ENCODE peak calls at places on chromosomes 4 and X, in six cellular contexts. B is psoas muscle; L is cardiac muscle cell; P is left ventricle myocardium inferior; F is CD8-positive, alpha-beta T cell; E is tibial artery. K is an unnamed sample.

GRCh38 chrX:103549920-103550319 is 30.6 kb upstream of the RAB40A start:
- DNase-seq in B (no peak), L (no peak), P (no peak), F (no peak), E (no peak), K (no peak)

GRCh38 chr4:86947494-86948120 is 12.8 kb downstream of the AFF1 start:
- DNase-seq in B (no peak), L (no peak), P (no peak), F (no peak), E (no peak), K (no peak)

GRCh38 chr4:116824172-116824571 is 261.2 kb downstream of the TRAM1L1 start:
- DNase-seq in B (no peak), L (no peak), P (no peak), F (no peak), E (no peak), K (no peak)

GRCh38 chrX:118530537-118530936 is 34.9 kb downstream of the DOCK11 start:
- DNase-seq in B (no peak), L (peak; percentile 61), P (no peak), F (no peak), E (no peak), K (no peak)

GRCh38 chr4:188658958-188659522 is 519.8 kb downstream of the TRIML1 start:
- DNase-seq in B (no peak), L (no peak), P (no peak), F (no peak), E (no peak), K (peak; percentile 79)

GRCh38 chr4:28277931-28278330 is 1417.3 kb downstream of the STIM2 start:
- DNase-seq in B (no peak), L (no peak), P (no peak), F (no peak), E (no peak), K (no peak)

GRCh38 chr4:121190389-121190788 is 26.3 kb upstream of the TNIP3 start:
- DNase-seq in B (no peak), L (no peak), P (no peak), F (no peak), E (no peak), K (no peak)

GRCh38 chr4:114180481-114180880 is 201.0 kb upstream of the ARSJ start:
- DNase-seq in B (no peak), L (peak; percentile 83), P (peak; percentile 16), F (no peak), E (no peak), K (peak; percentile 48)

GRCh38 chrX:5236096-5236495 is 992.6 kb downstream of the NLGN4X start:
- DNase-seq in B (no peak), L (no peak), P (no peak), F (no peak), E (no peak), K (no peak)

GRCh38 chr4:73648478-73648877 is 28.2 kb upstream of the RASSF6 start:
- DNase-seq in B (no peak), L (no peak), P (no peak), F (no peak), E (no peak), K (no peak)

GRCh38 chr4:1933700-1934099 is 62.5 kb downstream of the NSD2 start:
- DNase-seq in B (no peak), L (no peak), P (no peak), F (no peak), E (no peak), K (no peak)

GRCh38 chr4:98838977-98839618 is 89.8 kb downstream of the EIF4E start:
- DNase-seq in B (no peak), L (peak; percentile 94), P (no peak), F (no peak), E (no peak), K (no peak)

GRCh38 chrX:52353838-52354237 is 15.0 kb upstream of the XAGE2 start:
- DNase-seq in B (no peak), L (no peak), P (no peak), F (no peak), E (no peak), K (no peak)

GRCh38 chr4:972651-973424 is 531 bp downstream of the DGKQ start:
- DNase-seq in B (no peak), L (peak; percentile 19), P (peak; percentile 40), F (no peak), E (no peak), K (peak; percentile 88)

GRCh38 chr4:95066011-95066410 is 308.3 kb downstream of the BMPR1B start:
- DNase-seq in B (no peak), L (no peak), P (no peak), F (no peak), E (no peak), K (no peak)

GRCh38 chrX:148380614-148381561 is 119.5 kb upstream of the AFF2 start:
- DNase-seq in B (no peak), L (no peak), P (no peak), F (no peak), E (no peak), K (no peak)

GRCh38 chrX:1851527-1851926 is 236.7 kb downstream of the ASMT start:
- DNase-seq in B (no peak), L (no peak), P (no peak), F (no peak), E (no peak), K (no peak)

GRCh38 chrX:152343306-152343705 is 107.8 kb downstream of the GABRA3 start:
- DNase-seq in B (no peak), L (no peak), P (no peak), F (no peak), E (no peak), K (no peak)

GRCh38 chr4:142416121-142416520 is 430.0 kb downstream of the INPP4B start:
- DNase-seq in B (no peak), L (peak; percentile 49), P (no peak), F (no peak), E (no peak), K (no peak)

GRCh38 chrX:153969125-153969903 is 2.3 kb downstream of the HCFC1 start:
- DNase-seq in B (no peak), L (peak; percentile 5), P (no peak), F (no peak), E (no peak), K (peak; percentile 32)

GRCh38 chrX:153967536-153968214 is 3.9 kb downstream of the HCFC1 start:
- DNase-seq in B (no peak), L (no peak), P (no peak), F (no peak), E (no peak), K (no peak)

GRCh38 chrX:153968255-153968654 is 3.4 kb downstream of the HCFC1 start:
- DNase-seq in B (peak; percentile 48), L (no peak), P (no peak), F (no peak), E (no peak), K (no peak)

GRCh38 chrX:153969904-153970397 is 1.7 kb downstream of the HCFC1 start:
- DNase-seq in B (peak; percentile 72), L (no peak), P (no peak), F (no peak), E (peak; percentile 78), K (peak; percentile 44)

DNA sequence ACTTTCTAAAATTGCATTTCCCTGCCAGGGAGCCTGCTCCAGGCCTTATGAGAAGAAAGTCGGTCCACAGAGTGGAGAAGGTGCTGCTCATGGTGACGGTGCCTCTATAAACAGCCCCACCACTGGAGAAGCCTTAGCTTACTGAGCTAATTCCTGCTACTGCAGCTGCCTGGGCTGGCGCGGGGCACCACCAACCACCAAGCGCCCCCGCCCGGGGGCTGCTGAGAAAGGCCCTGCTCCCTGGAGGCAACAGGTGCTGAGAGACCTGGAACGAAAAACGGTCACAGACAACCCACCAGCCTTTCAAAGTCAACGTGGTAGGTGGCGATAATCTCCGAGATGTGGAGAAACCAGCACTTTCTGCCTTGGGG is 2.9 kb downstream of the HCFC1 start:
- DNase-seq in B (peak; percentile 75), L (no peak), P (no peak), F (no peak), E (no peak), K (no peak)
- H3K4me1 ChIP-seq in B (peaks cover 51% of the 10 kb centered on the region), L (no peaks in the 10 kb centered on the region), P (peaks cover 61% of the 10 kb centered on the region), F (peaks cover 45% of the 10 kb centered on the region), E (no peaks in the 10 kb centered on the region), K (peaks cover 8% of the 10 kb centered on the region)

GRCh38 chrX:46576458-46576857 is 2.9 kb downstream of the CHST7 start:
- DNase-seq in B (no peak), L (peak; percentile 54), P (peak; percentile 23), F (no peak), E (peak; percentile 64), K (no peak)

GRCh38 chrX:46574337-46574940 is 874 bp downstream of the CHST7 start:
- DNase-seq in B (peak; percentile 64), L (peak; percentile 37), P (no peak), F (peak; percentile 0), E (no peak), K (peak; percentile 82)

GRCh38 chrX:46574941-46575381 is 1.4 kb downstream of the CHST7 start:
- DNase-seq in B (no peak), L (peak; percentile 29), P (peak; percentile 15), F (peak; percentile 3), E (no peak), K (peak; percentile 85)

GRCh38 chrX:46575991-46576392 is 2.4 kb downstream of the CHST7 start:
- DNase-seq in B (peak; percentile 59), L (peak; percentile 74), P (peak; percentile 36), F (no peak), E (peak; percentile 72), K (no peak)

DNA sequence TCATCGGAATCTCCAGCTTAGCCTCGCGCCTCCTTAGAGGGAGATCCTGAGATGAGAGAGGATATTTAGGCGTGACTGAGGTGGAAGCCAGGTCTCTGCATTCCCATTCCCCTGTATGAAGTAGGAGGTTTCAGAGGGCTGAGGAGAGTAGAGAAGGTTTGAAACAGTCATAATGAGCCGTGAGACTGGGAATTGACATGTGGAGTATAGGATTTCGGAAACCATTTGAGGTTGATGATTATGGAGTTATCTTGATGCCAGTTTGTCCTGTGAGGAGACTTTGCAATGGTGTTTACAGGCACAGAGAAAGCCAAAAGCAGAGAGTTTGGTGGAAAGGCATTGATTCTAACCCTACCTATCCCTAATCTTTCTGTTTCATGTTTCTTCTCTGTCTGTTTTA is 2.0 kb downstream of the CHST7 start:
- DNase-seq in B (no peak), L (no peak), P (no peak), F (no peak), E (no peak), K (no peak)
- TF ChIP-seq CTCF in B (no peak), L (no peak), P (no peak), F (no peak), E (no peak), K (no peak)

GRCh38 chr4:10104991-10105276 is 11.7 kb downstream of the WDR1 start:
- DNase-seq in B (no peak), L (no peak), P (no peak), F (no peak), E (no peak), K (no peak)

GRCh38 chr4:10102981-10103330 is 13.6 kb downstream of the WDR1 start:
- DNase-seq in B (no peak), L (no peak), P (no peak), F (no peak), E (no peak), K (peak; percentile 23)

GRCh38 chr4:10105920-10106319 is 10.7 kb downstream of the WDR1 start:
- DNase-seq in B (no peak), L (no peak), P (no peak), F (no peak), E (no peak), K (no peak)

GRCh38 chr4:10105421-10105820 is 11.2 kb downstream of the WDR1 start:
- DNase-seq in B (no peak), L (no peak), P (no peak), F (no peak), E (no peak), K (no peak)

GRCh38 chr4:10104211-10104990 is 12.2 kb downstream of the WDR1 start:
- DNase-seq in B (no peak), L (peak; percentile 30), P (no peak), F (no peak), E (peak; percentile 81), K (no peak)
- H3K4me1 ChIP-seq in B (peaks cover 99% of the 10 kb centered on the region), L (peaks cover 92% of the 10 kb centered on the region), P (peaks cover 98% of the 10 kb centered on the region), F (peaks cover 97% of the 10 kb centered on the region), E (peaks cover 11% of the 10 kb centered on the region), K (peaks cover 41% of the 10 kb centered on the region)

GRCh38 chrX:135923353-135923752 is 29.8 kb downstream of the SAGE1 start:
- DNase-seq in B (no peak), L (no peak), P (no peak), F (no peak), E (no peak), K (no peak)
- TF ChIP-seq CTCF in B (no peak), L (no peak), P (no peak), F (no peak), E (no peak), K (no peak)

K was measured in left lung.